ENCODE peak calls at places on chromosomes 2 and 18, in four cellular contexts. M is adrenal gland, A is sigmoid colon, F is HCT116. O is an unnamed sample.

GRCh38 chr2:147904051-147904450 is 59.2 kb downstream of the ACVR2A start:
- DNase-seq in M (no peak), A (no peak), F (no peak), O (no peak)

GRCh38 chr2:60053791-60054190 is 499.7 kb downstream of the BCL11A start:
- DNase-seq in M (no peak), A (no peak), F (no peak), O (no peak)

GRCh38 chr18:10604178-10604577 is 78.4 kb downstream of the NAPG start:
- DNase-seq in M (no peak), A (no peak), F (no peak), O (no peak)

GRCh38 chr2:162401871-162402270 is 57.9 kb downstream of the GCA start:
- DNase-seq in M (no peak), A (no peak), F (no peak), O (no peak)

GRCh38 chr2:113084249-113085000 is 16.7 kb downstream of the IL1F10 start:
- DNase-seq in M (no peak), A (no peak), F (peak; percentile 7), O (no peak)

GRCh38 chr18:45621068-45621511 is 5.8 kb downstream of the SLC14A2 start:
- DNase-seq in M (peak; percentile 44), A (no peak), F (peak; percentile 28), O (no peak)

GRCh38 chr2:25324905-25325592 is 16.7 kb downstream of the DNMT3A start:
- DNase-seq in M (peak; percentile 96), A (peak; percentile 85), F (no peak), O (no peak)

GRCh38 chr2:241546771-241547498 is 11.6 kb upstream of the BOK start:
- DNase-seq in M (no peak), A (no peak), F (no peak), O (no peak)

GRCh38 chr2:178923546-178923945 is 116.3 kb upstream of the TTN start:
- DNase-seq in M (no peak), A (no peak), F (no peak), O (no peak)

GRCh38 chr2:118584380-118584779 is 263.1 kb downstream of the EN1 start:
- DNase-seq in M (no peak), A (no peak), F (no peak), O (no peak)

GRCh38 chr2:181626671-181627070 is 30.2 kb downstream of the CERKL start:
- DNase-seq in M (no peak), A (no peak), F (no peak), O (no peak)

GRCh38 chr2:239359194-239359912 is 41.5 kb downstream of the HDAC4 start:
- DNase-seq in M (no peak), A (peak; percentile 64), F (no peak), O (no peak)

GRCh38 chr2:157439792-157440186 is 4.1 kb downstream of the CYTIP start:
- DNase-seq in M (no peak), A (no peak), F (no peak), O (no peak)
- H3K4me3 ChIP-seq in M (no peak overlapping the region), A (no peak overlapping the region), F (no peak overlapping the region), O (peak overlapping the region; percentile 57)

DNA sequence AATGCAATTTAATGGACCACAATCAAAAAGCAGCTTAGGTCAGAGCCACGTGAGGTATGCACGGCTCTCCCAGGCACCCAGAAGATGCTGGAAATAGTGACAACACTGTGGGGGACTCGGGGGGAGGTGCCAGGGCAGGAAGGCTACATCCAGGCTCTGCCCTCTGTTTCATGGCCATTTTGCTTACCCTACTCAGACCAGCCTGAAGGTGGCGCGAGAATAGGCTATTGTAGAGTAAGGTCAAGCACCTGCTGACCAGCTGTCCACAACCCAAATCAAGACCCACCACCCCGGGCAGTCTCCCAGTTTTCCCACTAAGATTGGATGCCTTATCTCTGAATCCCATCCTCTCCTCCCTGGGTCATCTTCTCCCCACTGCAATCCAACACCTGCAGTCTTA is 115.7 kb downstream of the VIT start:
- DNase-seq in M (no peak), A (no peak), F (peak; percentile 22), O (no peak)
- TF ChIP-seq CTCF in M (no peak), A (no peak), F (peak; percentile 71), O (no peak)

GRCh38 chr18:57789105-57789504 is 14.0 kb downstream of the ATP8B1 start:
- DNase-seq in M (peak; percentile 53), A (no peak), F (peak; percentile 75), O (no peak)
- H3K4me1 ChIP-seq in M (peaks cover 26% of the 10 kb centered on the region), A (peaks cover 73% of the 10 kb centered on the region), F (peaks cover 63% of the 10 kb centered on the region), O (peaks cover 13% of the 10 kb centered on the region)

GRCh38 chr2:188293601-188294482 is 2.2 kb downstream of the GULP1 start:
- DNase-seq in M (peak; percentile 87), A (peak; percentile 90), F (peak; percentile 84), O (no peak)
- H3K4me3 ChIP-seq in M (peak overlapping the region; percentile 7), A (peak overlapping the region; percentile 90), F (peak overlapping the region; percentile 90), O (peak overlapping the region; percentile 84)

DNA sequence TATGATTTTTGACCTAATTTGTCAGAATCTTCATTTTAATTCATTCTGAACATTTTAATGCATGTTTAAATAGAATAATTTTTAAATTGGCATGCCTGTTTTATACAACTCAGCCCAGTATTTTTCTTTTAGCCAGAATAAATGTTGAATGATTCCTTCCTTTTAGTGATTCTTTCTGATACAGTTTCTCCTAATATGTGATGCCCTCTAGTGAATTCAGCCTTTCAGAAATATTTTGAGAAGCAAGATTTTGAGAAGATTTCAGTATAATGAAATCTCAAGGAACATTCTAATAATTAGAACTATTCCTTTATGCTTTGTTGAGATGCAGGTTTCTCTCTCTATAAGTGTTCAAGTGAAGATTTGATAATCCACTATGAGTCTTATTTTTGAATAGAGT is 28.5 kb downstream of the LCLAT1 start:
- DNase-seq in M (no peak), A (no peak), F (no peak), O (no peak)
- TF ChIP-seq CTCF in M (peak; percentile 13), A (no peak), F (no peak), O (no peak)

GRCh38 chr2:223952280-223952968 is 4.8 kb upstream of the MRPL44 start:
- DNase-seq in M (no peak), A (no peak), F (no peak), O (no peak)

GRCh38 chr2:223956267-223956666 is 996 bp upstream of the MRPL44 start:
- DNase-seq in M (no peak), A (no peak), F (no peak), O (no peak)

GRCh38 chr2:223959688-223960087 is 2.4 kb downstream of the MRPL44 start:
- DNase-seq in M (peak; percentile 22), A (no peak), F (no peak), O (no peak)

GRCh38 chr2:223954401-223954800 is 2.9 kb upstream of the MRPL44 start:
- DNase-seq in M (no peak), A (no peak), F (no peak), O (no peak)

DNA sequence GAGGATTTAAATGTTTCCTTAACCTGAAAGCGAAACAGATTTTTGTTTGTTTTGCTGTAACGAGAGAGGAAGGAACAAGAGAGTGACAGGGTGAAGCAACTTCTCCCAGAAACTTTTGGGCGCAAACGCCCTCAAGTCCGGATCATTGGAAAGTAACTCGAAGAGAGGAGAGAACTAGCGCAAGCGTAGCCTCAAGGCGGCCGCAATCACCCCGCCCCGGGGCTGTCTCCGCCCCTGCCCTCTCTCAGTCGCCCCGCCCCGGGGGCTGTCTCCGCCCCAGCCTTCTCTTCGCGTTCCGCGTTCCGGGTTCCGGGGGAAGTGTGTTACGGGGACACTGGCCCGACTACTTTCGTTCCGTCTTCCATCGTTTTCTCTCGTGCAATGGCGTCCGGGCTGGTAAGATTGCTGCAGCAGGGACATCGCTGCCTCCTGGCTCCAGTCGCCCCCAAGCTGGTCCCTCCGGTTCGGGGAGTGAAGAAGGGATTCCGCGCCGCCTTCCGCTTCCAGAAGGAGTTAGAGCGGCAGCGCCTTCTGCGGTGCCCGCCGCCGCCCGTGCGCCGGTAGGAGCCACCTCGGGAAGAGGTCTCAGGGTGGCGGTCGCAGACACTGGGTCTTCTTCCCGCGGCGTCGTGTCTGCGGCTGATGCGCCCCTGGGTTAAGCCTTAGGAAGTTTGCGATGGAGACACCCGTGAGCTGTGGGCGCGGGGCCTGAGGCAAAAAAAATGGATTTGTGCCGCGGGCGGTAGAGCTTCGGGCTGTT is at the start of gene MRPL44:
- DNase-seq in M (peak; percentile 97), A (peak; percentile 98), F (peak; percentile 89), O (peak; percentile 80)
- H3K4me1 ChIP-seq in M (peaks cover 5% of the 10 kb centered on the region), A (peaks cover 50% of the 10 kb centered on the region), F (peaks cover 21% of the 10 kb centered on the region), O (peaks cover 60% of the 10 kb centered on the region)

GRCh38 chr18:28177828-28178635 is 1.1 kb upstream of the CDH2 start:
- DNase-seq in M (peak; percentile 85), A (no peak), F (no peak), O (no peak)
- H3K4me3 ChIP-seq in M (peak overlapping the region; percentile 47), A (peak overlapping the region; percentile 47), F (no peak overlapping the region), O (peak overlapping the region; percentile 54)